ENCODE peak calls at places on chromosomes 2 and 18, in five cellular contexts. G is heart right ventricle, K is esophagus squamous epithelium, O is WERI-Rb-1, A is ovary. M is an unnamed sample.

GRCh38 chr18:5057348-5058012 is 139.6 kb downstream of the AKAIN1 start:
- DNase-seq in A (no peak), O (peak), G (peak), K (no peak), M (no peak)

GRCh38 chr18:59426855-59427254 is 67.8 kb upstream of the LMAN1 start:
- DNase-seq in A (no peak), G (no peak), O (no peak), K (no peak), M (no peak)

GRCh38 chr18:8260847-8261246 is 348.4 kb upstream of the RAB12 start:
- DNase-seq in O (no peak), A (no peak), K (no peak), G (no peak), M (no peak)

GRCh38 chr2:76498387-76498786 is 787.7 kb upstream of the GCFC2 start:
- DNase-seq in G (no peak), O (no peak), K (no peak), A (no peak), M (no peak)

GRCh38 chr18:54396755-54397154 is 39.0 kb downstream of the C18orf54 start:
- DNase-seq in K (no peak), O (no peak), G (no peak), A (no peak), M (no peak)

GRCh38 chr2:68412127-68412819 is 47.2 kb downstream of the PLEK start:
- DNase-seq in O (no peak), G (no peak), K (no peak), A (no peak), M (no peak)

GRCh38 chr2:173749315-173749714 is 215.9 kb downstream of the SP3 start:
- DNase-seq in K (no peak), A (no peak), G (no peak), O (no peak), M (no peak)

GRCh38 chr18:10376735-10377134 is 77.7 kb upstream of the APCDD1 start:
- DNase-seq in G (peak), K (no peak), O (no peak), A (no peak), M (no peak)

GRCh38 chr2:237201461-237202287 is 116.0 kb downstream of the COPS8 start:
- DNase-seq in A (no peak), K (no peak), G (peak), O (no peak), M (no peak)

GRCh38 chr2:126518206-126518605 is 137.8 kb upstream of the GYPC start:
- DNase-seq in G (no peak), O (no peak), K (no peak), A (no peak), M (no peak)

GRCh38 chr2:173963323-173963816 is 1.8 kb downstream of the SP3 start:
- DNase-seq in K (no peak), O (no peak), A (no peak), G (no peak), M (peak)

GRCh38 chr2:217451634-217452033 is 551.2 kb downstream of the TNS1 start:
- DNase-seq in A (no peak), G (no peak), O (no peak), K (no peak), M (no peak)

GRCh38 chr18:13261658-13262357 is 43.2 kb downstream of the LDLRAD4 start:
- DNase-seq in G (no peak), A (no peak), K (no peak), O (no peak), M (no peak)

GRCh38 chr2:150545931-150546330 is 58.5 kb upstream of the RND3 start:
- DNase-seq in G (no peak), K (no peak), O (no peak), A (no peak), M (no peak)

GRCh38 chr2:77398970-77399369 is 123.2 kb downstream of the LRRTM4 start:
- DNase-seq in A (no peak), K (no peak), G (no peak), O (no peak), M (no peak)

GRCh38 chr2:5921081-5921642 is 229.0 kb downstream of the SOX11 start:
- DNase-seq in K (no peak), O (no peak), A (no peak), G (peak), M (no peak)

GRCh38 chr2:136384541-136385303 is 266.8 kb upstream of the CXCR4 start:
- DNase-seq in G (no peak), O (peak), A (no peak), K (no peak), M (no peak)

GRCh38 chr2:20025065-20025786 is 12.8 kb upstream of the MATN3 start:
- DNase-seq in K (no peak), O (no peak), G (no peak), A (no peak), M (no peak)

DNA sequence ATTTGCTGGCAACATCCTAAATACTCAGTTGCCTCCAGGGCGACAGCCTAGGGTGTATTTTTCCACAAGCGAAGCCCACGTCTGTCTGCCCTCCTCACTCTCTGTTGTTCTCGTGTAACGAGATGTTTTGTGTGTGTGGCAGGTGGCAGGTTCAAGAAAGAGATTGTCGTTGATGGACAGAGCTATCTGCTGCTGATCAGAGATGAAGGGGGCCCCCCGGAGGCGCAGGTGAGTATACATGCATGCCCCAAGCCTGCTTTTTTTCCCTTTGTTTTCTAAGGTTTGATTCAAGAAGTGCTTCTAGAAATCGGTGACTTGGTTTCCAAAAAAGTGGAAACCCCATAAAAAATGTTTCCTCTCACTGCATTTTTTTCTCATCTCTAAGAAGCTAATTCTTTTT is 247.0 kb downstream of the AGAP1 start:
- DNase-seq in A (no peak), O (peak), G (no peak), K (no peak), M (no peak)
- TF ChIP-seq CTCF in A (no peak), O (peak), G (no peak), K (no peak), M (no peak)

GRCh38 chr2:27118525-27119329 is at the start of gene CGREF1:
- DNase-seq in O (peak), K (no peak), G (no peak), A (no peak), M (no peak)
- H3K4me3 ChIP-seq in O (peak), K (peak), G (peak), A (peak), M (peak)

DNA sequence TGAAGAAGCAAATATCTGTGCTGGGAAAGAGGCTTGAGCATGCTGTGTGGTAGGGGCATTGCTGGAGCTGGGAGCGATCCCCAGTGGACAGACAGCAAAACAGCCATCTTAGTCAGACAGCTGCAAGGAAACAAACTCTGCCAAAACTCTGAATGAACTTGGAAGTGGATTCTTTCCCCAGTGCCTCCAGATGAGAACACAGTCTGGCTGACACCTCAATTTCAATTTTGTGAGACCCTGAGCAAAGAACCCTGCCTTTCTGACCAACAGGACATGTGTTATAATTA is 23.2 kb upstream of the FAP start:
- DNase-seq in A (no peak), O (no peak), K (no peak), G (no peak), M (no peak)
- H3K27ac ChIP-seq in A (no peak), O (no peak), K (no peak), G (peak), M (no peak)

GRCh38 chr2:10914272-10914693 is 2.5 kb downstream of the KCNF1 start:
- DNase-seq in K (no peak), G (no peak), O (no peak), A (no peak), M (no peak)
- TF ChIP-seq CTCF in K (no peak), G (peak), O (peak), A (no peak), M (no peak)

GRCh38 chr2:710867-711266 is 33.7 kb upstream of the TMEM18 start:
- DNase-seq in G (no peak), O (no peak), A (no peak), K (no peak), M (no peak)

GRCh38 chr2:705971-706511 is 28.8 kb upstream of the TMEM18 start:
- DNase-seq in O (no peak), K (no peak), A (no peak), G (no peak), M (no peak)

GRCh38 chr2:714005-714741 is 37.0 kb upstream of the TMEM18 start:
- DNase-seq in K (no peak), G (no peak), O (peak), A (peak), M (no peak)

GRCh38 chr2:709138-709779 is 32.1 kb upstream of the TMEM18 start:
- DNase-seq in O (no peak), G (no peak), K (no peak), A (peak), M (no peak)

DNA sequence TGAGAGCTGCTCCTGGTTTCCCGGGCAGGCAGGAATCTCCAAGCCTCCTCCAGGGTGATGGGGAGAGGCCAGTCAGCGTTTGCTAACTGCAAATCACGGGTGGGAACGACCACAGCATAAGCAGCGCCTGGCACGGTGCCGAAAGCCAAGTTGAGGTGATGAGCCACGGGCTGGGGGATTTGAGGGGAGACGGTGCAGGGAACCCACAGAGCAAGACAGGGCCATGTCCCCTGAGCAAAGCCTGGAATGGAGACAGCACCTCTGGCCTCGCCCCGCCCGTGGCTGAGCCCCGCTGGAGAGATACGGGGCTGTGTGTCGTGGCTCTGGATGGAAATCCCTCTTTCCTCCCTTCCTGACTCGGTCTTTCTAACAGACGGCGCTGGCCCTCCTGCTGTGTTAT is 31.5 kb upstream of the TMEM18 start:
- DNase-seq in G (no peak), A (peak), O (no peak), K (no peak), M (no peak)
- H3K4me3 ChIP-seq in G (no peak), A (no peak), O (no peak), K (no peak), M (peak)

GRCh38 chr2:168890006-168890782 is at the start of gene SPC25:
- DNase-seq in K (peak), A (peak), G (peak), O (peak), M (peak)
- H3K27ac ChIP-seq in K (peak), A (no peak), G (no peak), O (peak), M (no peak)

DNA sequence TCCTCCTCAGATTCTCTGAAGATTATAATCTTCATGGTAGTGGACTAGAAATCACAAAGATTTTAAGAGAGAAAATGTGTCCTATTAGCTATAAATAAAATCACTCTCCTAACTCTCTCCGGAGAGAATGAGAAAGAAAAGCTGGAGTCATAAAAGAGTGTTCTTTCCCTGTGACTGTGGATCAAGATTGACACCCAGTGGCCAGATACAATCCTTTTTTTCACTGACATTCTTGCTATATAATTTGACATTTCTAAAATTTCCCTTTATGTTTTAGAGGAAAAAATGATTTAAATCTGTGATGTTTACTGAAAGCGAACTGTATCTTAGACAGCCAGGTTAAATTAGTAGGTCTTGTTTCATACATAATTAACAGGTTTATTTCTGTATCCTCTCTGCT is 35.4 kb upstream of the LRP2 start:
- DNase-seq in O (no peak), K (no peak), A (no peak), G (no peak), M (no peak)
- TF ChIP-seq CTCF in O (no peak), K (no peak), A (no peak), G (no peak), M (no peak)

DNA sequence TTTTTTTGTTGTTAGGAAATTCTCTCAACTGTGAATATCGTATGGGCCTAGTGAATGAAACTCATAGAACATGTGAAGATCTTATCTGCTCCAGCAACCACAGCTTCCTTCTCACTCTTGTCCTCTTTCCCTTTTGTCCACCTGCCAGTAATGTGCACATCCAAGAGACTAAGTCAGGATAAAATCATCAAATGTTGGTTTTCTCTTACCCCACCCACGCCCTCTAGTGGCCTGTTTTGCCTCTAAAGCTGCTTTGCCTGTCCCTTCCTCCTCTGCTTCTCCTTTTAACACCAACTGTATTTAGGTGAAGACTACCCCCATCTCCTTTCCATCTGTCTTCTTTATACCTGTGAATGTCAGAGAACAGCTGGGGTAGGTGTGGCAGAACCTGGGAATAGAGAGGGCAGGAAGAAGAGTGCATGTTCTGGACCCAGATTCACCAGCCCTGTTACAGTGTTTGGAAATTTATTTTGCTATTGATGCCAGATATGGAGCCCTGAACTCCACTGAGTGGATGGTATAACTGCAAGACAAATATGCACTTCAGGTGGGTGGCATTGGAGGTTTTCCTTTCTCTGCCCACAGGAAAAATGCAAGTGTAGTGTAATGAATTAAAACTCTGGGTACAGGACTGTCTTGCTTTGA is 8.4 kb upstream of the MGAT5 start:
- DNase-seq in A (peak), K (peak), G (peak), O (peak), M (no peak)
- H3K4me3 ChIP-seq in A (no peak), K (no peak), G (no peak), O (no peak), M (no peak)

GRCh38 chr18:35072616-35073015 is 31.4 kb downstream of the MAPRE2 start:
- DNase-seq in O (no peak), K (no peak), G (no peak), A (no peak), M (no peak)
- H3K27ac ChIP-seq in O (no peak), K (no peak), G (peak), A (no peak), M (peak)

GRCh38 chr2:125386074-125386473 is 1269.9 kb upstream of the GYPC start:
- DNase-seq in G (no peak), O (no peak), A (no peak), K (no peak), M (no peak)
- TF ChIP-seq CTCF in G (no peak), O (peak), A (no peak), K (no peak), M (no peak)

M was measured in coronary artery.